ENCODE peak calls at places on chromosomes 7 and 10, in nine cellular contexts. One of them, this sample, is unnamed.

GRCh38 chr10:132602610-132603009 is 65.0 kb downstream of the INPP5A start:
- DNase-seq in fibroblast of lung: no peak
- DNase-seq in AG04450: no peak
- DNase-seq in HFF-Myc: no peak
- DNase-seq in BE2C: no peak
- DNase-seq in astrocyte: no peak
- DNase-seq in CD8-positive, alpha-beta T cell: no peak
- DNase-seq in A549: no peak
- DNase-seq in AG04449: no peak
- DNase-seq in this sample: no peak

GRCh38 chr10:119243967-119244366 is 36.6 kb downstream of the GRK5 start:
- DNase-seq in fibroblast of lung: no peak
- DNase-seq in AG04450: no peak
- DNase-seq in HFF-Myc: no peak
- DNase-seq in BE2C: no peak
- DNase-seq in astrocyte: no peak
- DNase-seq in CD8-positive, alpha-beta T cell: no peak
- DNase-seq in A549: no peak
- DNase-seq in AG04449: no peak
- DNase-seq in this sample: no peak

GRCh38 chr10:127715782-127716378 is 21.1 kb upstream of the FOXI2 start:
- DNase-seq in fibroblast of lung: peak
- DNase-seq in AG04450: no peak
- DNase-seq in HFF-Myc: no peak
- DNase-seq in BE2C: no peak
- DNase-seq in astrocyte: peak
- DNase-seq in CD8-positive, alpha-beta T cell: no peak
- DNase-seq in A549: peak
- DNase-seq in AG04449: no peak
- DNase-seq in this sample: peak

GRCh38 chr10:48551796-48552591 is 52.9 kb downstream of the ARHGAP22 start:
- DNase-seq in fibroblast of lung: peak
- DNase-seq in AG04450: peak
- DNase-seq in HFF-Myc: peak
- DNase-seq in BE2C: peak
- DNase-seq in astrocyte: peak
- DNase-seq in CD8-positive, alpha-beta T cell: no peak
- DNase-seq in A549: peak
- DNase-seq in AG04449: no peak
- DNase-seq in this sample: no peak

GRCh38 chr7:49127359-49127848 is 203.1 kb downstream of the CDC14C start:
- DNase-seq in fibroblast of lung: no peak
- DNase-seq in AG04450: no peak
- DNase-seq in HFF-Myc: no peak
- DNase-seq in BE2C: no peak
- DNase-seq in astrocyte: no peak
- DNase-seq in CD8-positive, alpha-beta T cell: no peak
- DNase-seq in A549: no peak
- DNase-seq in AG04449: no peak
- DNase-seq in this sample: no peak

GRCh38 chr7:77587276-77587675 is 50.2 kb downstream of the PTPN12 start:
- DNase-seq in fibroblast of lung: no peak
- DNase-seq in AG04450: no peak
- DNase-seq in HFF-Myc: peak
- DNase-seq in BE2C: no peak
- DNase-seq in astrocyte: no peak
- DNase-seq in CD8-positive, alpha-beta T cell: no peak
- DNase-seq in A549: no peak
- DNase-seq in AG04449: no peak
- DNase-seq in this sample: no peak

GRCh38 chr10:35447693-35448407 is 111.5 kb downstream of the CCNY start:
- DNase-seq in fibroblast of lung: peak
- DNase-seq in AG04450: no peak
- DNase-seq in HFF-Myc: peak
- DNase-seq in BE2C: peak
- DNase-seq in astrocyte: peak
- DNase-seq in CD8-positive, alpha-beta T cell: no peak
- DNase-seq in A549: peak
- DNase-seq in AG04449: no peak
- DNase-seq in this sample: no peak

GRCh38 chr10:110947061-110947595 is 27.7 kb downstream of the SHOC2 start:
- DNase-seq in fibroblast of lung: peak
- DNase-seq in AG04450: no peak
- DNase-seq in HFF-Myc: no peak
- DNase-seq in BE2C: no peak
- DNase-seq in astrocyte: peak
- DNase-seq in CD8-positive, alpha-beta T cell: no peak
- DNase-seq in A549: no peak
- DNase-seq in AG04449: peak
- DNase-seq in this sample: no peak

GRCh38 chr7:137696376-137696775 is 150.4 kb downstream of the DGKI start:
- DNase-seq in fibroblast of lung: peak
- DNase-seq in AG04450: no peak
- DNase-seq in HFF-Myc: no peak
- DNase-seq in BE2C: no peak
- DNase-seq in astrocyte: peak
- DNase-seq in CD8-positive, alpha-beta T cell: no peak
- DNase-seq in A549: no peak
- DNase-seq in AG04449: no peak
- DNase-seq in this sample: no peak

GRCh38 chr7:80918909-80919721 is at the start of gene SEMA3C:
- DNase-seq in fibroblast of lung: peak
- DNase-seq in AG04450: peak
- DNase-seq in HFF-Myc: peak
- DNase-seq in BE2C: peak
- DNase-seq in astrocyte: peak
- DNase-seq in CD8-positive, alpha-beta T cell: peak
- DNase-seq in A549: peak
- DNase-seq in AG04449: no peak
- DNase-seq in this sample: peak

GRCh38 chr7:102318482-102318971 is 31.9 kb downstream of the SH2B2 start:
- DNase-seq in fibroblast of lung: peak
- DNase-seq in AG04450: no peak
- DNase-seq in HFF-Myc: no peak
- DNase-seq in BE2C: peak
- DNase-seq in astrocyte: peak
- DNase-seq in CD8-positive, alpha-beta T cell: no peak
- DNase-seq in A549: peak
- DNase-seq in AG04449: no peak
- DNase-seq in this sample: no peak

GRCh38 chr7:102319671-102320070 is 33.0 kb downstream of the SH2B2 start:
- DNase-seq in fibroblast of lung: no peak
- DNase-seq in AG04450: no peak
- DNase-seq in HFF-Myc: no peak
- DNase-seq in BE2C: no peak
- DNase-seq in astrocyte: no peak
- DNase-seq in CD8-positive, alpha-beta T cell: no peak
- DNase-seq in A549: no peak
- DNase-seq in AG04449: no peak
- DNase-seq in this sample: no peak

GRCh38 chr7:102320181-102320580 is 33.5 kb downstream of the SH2B2 start:
- DNase-seq in fibroblast of lung: no peak
- DNase-seq in AG04450: no peak
- DNase-seq in HFF-Myc: no peak
- DNase-seq in BE2C: no peak
- DNase-seq in astrocyte: no peak
- DNase-seq in CD8-positive, alpha-beta T cell: no peak
- DNase-seq in A549: no peak
- DNase-seq in AG04449: no peak
- DNase-seq in this sample: no peak

GRCh38 chr7:102313997-102314780 is 27.5 kb downstream of the SH2B2 start:
- DNase-seq in fibroblast of lung: no peak
- DNase-seq in AG04450: no peak
- DNase-seq in HFF-Myc: no peak
- DNase-seq in BE2C: no peak
- DNase-seq in astrocyte: no peak
- DNase-seq in CD8-positive, alpha-beta T cell: no peak
- DNase-seq in A549: no peak
- DNase-seq in AG04449: no peak
- DNase-seq in this sample: no peak

DNA sequence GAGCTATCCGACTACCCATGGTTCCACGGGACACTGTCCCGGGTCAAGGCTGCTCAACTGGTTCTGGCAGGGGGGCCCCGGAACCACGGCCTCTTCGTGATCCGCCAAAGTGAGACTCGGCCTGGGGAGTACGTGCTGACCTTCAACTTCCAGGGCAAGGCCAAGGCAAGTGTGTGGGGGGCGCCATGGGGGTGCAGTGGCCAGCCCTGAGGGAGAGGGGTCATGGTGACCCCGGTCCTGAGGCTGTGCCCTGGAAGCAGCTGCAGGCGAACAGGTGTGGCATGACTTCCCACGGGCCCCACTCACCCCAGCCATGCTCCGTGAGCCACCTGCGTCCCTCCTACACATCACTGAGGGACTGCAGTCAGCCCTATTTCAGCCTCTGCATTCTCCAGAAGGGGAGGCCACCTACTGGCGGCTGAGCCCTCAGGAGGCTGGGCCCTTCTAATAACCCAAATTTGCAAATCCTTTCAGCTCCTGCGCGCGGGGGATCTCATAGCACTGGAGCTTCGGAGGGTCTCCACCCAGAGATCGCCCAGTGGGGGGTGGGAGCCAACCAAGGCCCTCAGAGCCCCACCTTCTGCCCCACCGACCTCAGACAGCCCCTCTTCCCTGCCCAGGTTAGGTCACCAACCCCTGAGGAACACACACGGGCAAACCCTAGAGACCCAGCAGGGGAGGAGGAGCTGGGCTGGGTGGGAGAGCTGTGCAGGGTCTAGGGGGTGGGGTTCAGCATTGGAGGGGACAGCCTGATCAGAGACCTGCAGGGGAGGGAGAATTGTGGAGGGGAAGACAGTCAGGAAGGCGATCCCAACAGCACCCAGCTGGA is 30.8 kb downstream of the SH2B2 start:
- DNase-seq in fibroblast of lung: no peak
- DNase-seq in AG04450: no peak
- DNase-seq in HFF-Myc: no peak
- DNase-seq in BE2C: no peak
- DNase-seq in astrocyte: no peak
- DNase-seq in CD8-positive, alpha-beta T cell: no peak
- DNase-seq in A549: no peak
- DNase-seq in AG04449: no peak
- DNase-seq in this sample: no peak
- TF ChIP-seq CTCF in fibroblast of lung: no peak
- TF ChIP-seq CTCF in AG04450: no peak
- TF ChIP-seq CTCF in HFF-Myc: no peak
- TF ChIP-seq CTCF in BE2C: no peak
- TF ChIP-seq CTCF in astrocyte: no peak
- TF ChIP-seq CTCF in CD8-positive, alpha-beta T cell: no peak
- TF ChIP-seq CTCF in A549: no peak
- TF ChIP-seq CTCF in AG04449: no peak
- TF ChIP-seq CTCF in this sample: no peak

GRCh38 chr10:29947701-29948060 is 111.7 kb downstream of the JCAD start:
- DNase-seq in fibroblast of lung: no peak
- DNase-seq in AG04450: no peak
- DNase-seq in HFF-Myc: no peak
- DNase-seq in BE2C: no peak
- DNase-seq in astrocyte: no peak
- DNase-seq in CD8-positive, alpha-beta T cell: no peak
- DNase-seq in A549: no peak
- DNase-seq in AG04449: no peak
- DNase-seq in this sample: no peak
- H3K4me3 ChIP-seq in fibroblast of lung: no peak
- H3K4me3 ChIP-seq in AG04450: no peak
- H3K4me3 ChIP-seq in HFF-Myc: no peak
- H3K4me3 ChIP-seq in BE2C: no peak
- H3K4me3 ChIP-seq in astrocyte: no peak
- H3K4me3 ChIP-seq in CD8-positive, alpha-beta T cell: no peak
- H3K4me3 ChIP-seq in A549: no peak
- H3K4me3 ChIP-seq in AG04449: no peak
- H3K4me3 ChIP-seq in this sample: peak

GRCh38 chr7:27143950-27144798 is 693 bp upstream of the HOXA5 start:
- DNase-seq in fibroblast of lung: no peak
- DNase-seq in AG04450: no peak
- DNase-seq in HFF-Myc: no peak
- DNase-seq in BE2C: no peak
- DNase-seq in astrocyte: no peak
- DNase-seq in CD8-positive, alpha-beta T cell: no peak
- DNase-seq in A549: no peak
- DNase-seq in AG04449: no peak
- DNase-seq in this sample: no peak
- TF ChIP-seq CTCF in fibroblast of lung: no peak
- TF ChIP-seq CTCF in AG04450: no peak
- TF ChIP-seq CTCF in HFF-Myc: no peak
- TF ChIP-seq CTCF in BE2C: no peak
- TF ChIP-seq CTCF in astrocyte: no peak
- TF ChIP-seq CTCF in CD8-positive, alpha-beta T cell: no peak
- TF ChIP-seq CTCF in A549: peak
- TF ChIP-seq CTCF in AG04449: no peak
- TF ChIP-seq CTCF in this sample: no peak

GRCh38 chr7:27150568-27151340 is 1.6 kb downstream of the HOXA3 start:
- DNase-seq in fibroblast of lung: peak
- DNase-seq in AG04450: no peak
- DNase-seq in HFF-Myc: no peak
- DNase-seq in BE2C: peak
- DNase-seq in astrocyte: no peak
- DNase-seq in CD8-positive, alpha-beta T cell: peak
- DNase-seq in A549: peak
- DNase-seq in AG04449: no peak
- DNase-seq in this sample: no peak

GRCh38 chr7:27151945-27152815 is at the start of gene HOXA3:
- DNase-seq in fibroblast of lung: no peak
- DNase-seq in AG04450: no peak
- DNase-seq in HFF-Myc: no peak
- DNase-seq in BE2C: peak
- DNase-seq in astrocyte: no peak
- DNase-seq in CD8-positive, alpha-beta T cell: no peak
- DNase-seq in A549: no peak
- DNase-seq in AG04449: no peak
- DNase-seq in this sample: no peak

GRCh38 chr7:27152816-27153486 is 568 bp upstream of the HOXA3 start:
- DNase-seq in fibroblast of lung: no peak
- DNase-seq in AG04450: no peak
- DNase-seq in HFF-Myc: no peak
- DNase-seq in BE2C: peak
- DNase-seq in astrocyte: no peak
- DNase-seq in CD8-positive, alpha-beta T cell: no peak
- DNase-seq in A549: no peak
- DNase-seq in AG04449: no peak
- DNase-seq in this sample: no peak

GRCh38 chr7:27149817-27150567 is 2.4 kb downstream of the HOXA3 start:
- DNase-seq in fibroblast of lung: no peak
- DNase-seq in AG04450: no peak
- DNase-seq in HFF-Myc: no peak
- DNase-seq in BE2C: no peak
- DNase-seq in astrocyte: no peak
- DNase-seq in CD8-positive, alpha-beta T cell: no peak
- DNase-seq in A549: no peak
- DNase-seq in AG04449: no peak
- DNase-seq in this sample: no peak

DNA sequence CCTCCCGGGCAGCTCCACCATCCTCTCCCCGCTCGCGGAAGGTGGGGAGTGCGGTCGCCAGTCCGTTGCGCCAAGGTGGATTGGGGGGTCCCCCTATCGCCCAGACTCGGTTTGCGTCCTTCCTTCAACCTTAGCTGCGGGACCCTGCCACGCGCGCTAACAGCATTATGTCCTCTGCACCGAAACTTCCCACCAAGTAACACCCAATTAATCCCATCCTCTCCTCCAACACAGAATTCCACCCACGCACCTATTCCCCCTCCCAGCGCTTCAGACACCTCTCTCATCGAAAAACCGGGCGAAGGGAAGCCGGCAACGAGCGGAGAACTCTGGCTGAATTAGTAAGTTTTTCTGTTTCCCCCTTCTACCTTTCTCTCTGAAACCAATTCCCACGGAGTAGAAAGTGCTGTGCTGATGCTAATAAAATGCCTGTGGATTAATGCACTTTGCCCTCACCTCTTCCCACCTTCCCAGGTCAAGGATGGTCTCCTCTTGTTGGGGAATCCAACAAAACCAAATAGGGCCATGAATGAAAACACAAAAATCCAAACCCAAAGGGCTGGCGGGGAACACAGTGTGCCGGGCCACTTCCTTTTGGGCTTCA is 940 bp downstream of the HOXA3 start:
- DNase-seq in fibroblast of lung: no peak
- DNase-seq in AG04450: no peak
- DNase-seq in HFF-Myc: no peak
- DNase-seq in BE2C: no peak
- DNase-seq in astrocyte: no peak
- DNase-seq in CD8-positive, alpha-beta T cell: no peak
- DNase-seq in A549: no peak
- DNase-seq in AG04449: no peak
- DNase-seq in this sample: no peak
- H3K4me3 ChIP-seq in fibroblast of lung: peak
- H3K4me3 ChIP-seq in AG04450: peak
- H3K4me3 ChIP-seq in HFF-Myc: peak
- H3K4me3 ChIP-seq in BE2C: peak
- H3K4me3 ChIP-seq in astrocyte: peak
- H3K4me3 ChIP-seq in CD8-positive, alpha-beta T cell: peak
- H3K4me3 ChIP-seq in A549: peak
- H3K4me3 ChIP-seq in AG04449: peak
- H3K4me3 ChIP-seq in this sample: peak